ENCODE peak calls at places on chromosomes 13 and 19, in seven cellular contexts. H is activated naive CD8-positive, alpha-beta T cell treated with anti-CD3 and anti-CD28 coated beads for 36 hours; I is AG10803; E is stimulated activated CD8-positive, alpha-beta memory T cell treated with anti-CD3 and anti-CD28 coated beads, Interleukin-4, amount 100 ng/mL, for 1 hour; C is thoracic aorta; Z is progenitor cell of endocrine pancreas; A is EH. N is an unnamed sample.

GRCh38 chr13:96817336-96817941 is 176.8 kb downstream of the OXGR1 start:
- DNase-seq in H (no peak), I (peak), E (no peak), C (no peak), Z (no peak), A (no peak), N (no peak)

GRCh38 chr13:95356916-95357315 is 55.7 kb upstream of the ABCC4 start:
- DNase-seq in H (no peak), I (no peak), E (no peak), C (no peak), Z (no peak), A (no peak), N (no peak)

GRCh38 chr13:58999851-59000250 is 1163.9 kb downstream of the DIAPH3 start:
- DNase-seq in H (no peak), I (no peak), E (no peak), C (no peak), Z (no peak), A (no peak), N (no peak)

GRCh38 chr19:43675269-43675879 is 5.4 kb upstream of the PLAUR start:
- DNase-seq in H (no peak), I (peak), E (no peak), C (no peak), Z (no peak), A (peak), N (no peak)

GRCh38 chr19:1977116-1977515 is 36.1 kb downstream of the CSNK1G2 start:
- DNase-seq in H (no peak), I (no peak), E (no peak), C (no peak), Z (no peak), A (no peak), N (no peak)

GRCh38 chr19:41708481-41708880 is at the start of gene CEACAM5:
- DNase-seq in H (no peak), I (no peak), E (no peak), C (no peak), Z (no peak), A (no peak), N (no peak)

GRCh38 chr19:45507864-45508680 is 793 bp downstream of the VASP start:
- DNase-seq in H (peak), I (no peak), E (no peak), C (no peak), Z (peak), A (peak), N (no peak)

GRCh38 chr19:29671393-29672076 is 6.3 kb downstream of the PLEKHF1 start:
- DNase-seq in H (peak), I (no peak), E (peak), C (peak), Z (no peak), A (no peak), N (no peak)

GRCh38 chr19:23817519-23817918 is 58.8 kb upstream of the ZNF681 start:
- DNase-seq in H (peak), I (no peak), E (no peak), C (no peak), Z (no peak), A (peak), N (no peak)

GRCh38 chr19:17655751-17656480 is 32.2 kb downstream of the UNC13A start:
- DNase-seq in H (no peak), I (no peak), E (no peak), C (no peak), Z (no peak), A (no peak), N (no peak)

GRCh38 chr19:20235156-20235555 is 68.1 kb downstream of the ZNF486 start:
- DNase-seq in H (no peak), I (no peak), E (no peak), C (no peak), Z (no peak), A (no peak), N (no peak)

GRCh38 chr13:19604306-19604705 is 29.2 kb upstream of the MPHOSPH8 start:
- DNase-seq in H (no peak), I (no peak), E (no peak), C (no peak), Z (no peak), A (no peak), N (no peak)

GRCh38 chr13:112712451-112712881 is 22.6 kb downstream of the ATP11A start:
- DNase-seq in H (no peak), I (no peak), E (no peak), C (no peak), Z (no peak), A (no peak), N (no peak)

GRCh38 chr19:13877303-13877702 is 369 bp downstream of the NANOS3 start:
- DNase-seq in H (no peak), I (no peak), E (no peak), C (no peak), Z (no peak), A (no peak), N (no peak)

GRCh38 chr19:52673014-52673413 is 34.9 kb upstream of the ZNF83 start:
- DNase-seq in H (no peak), I (peak), E (no peak), C (no peak), Z (no peak), A (peak), N (no peak)

GRCh38 chr19:38068851-38069250 is 155.2 kb downstream of the DPF1 start:
- DNase-seq in H (no peak), I (no peak), E (no peak), C (no peak), Z (no peak), A (no peak), N (no peak)

GRCh38 chr13:111319998-111320911 is at the start of gene TEX29:
- DNase-seq in H (no peak), I (no peak), E (no peak), C (no peak), Z (no peak), A (no peak), N (no peak)

GRCh38 chr13:33116321-33117010 is 100.2 kb downstream of the KL start:
- DNase-seq in H (no peak), I (no peak), E (no peak), C (no peak), Z (no peak), A (no peak), N (no peak)

GRCh38 chr13:29934531-29935308 is 84.3 kb upstream of the UBL3 start:
- DNase-seq in H (peak), I (no peak), E (no peak), C (no peak), Z (no peak), A (no peak), N (no peak)

GRCh38 chr19:53908933-53909415 is at the start of gene CACNG7:
- DNase-seq in H (no peak), I (no peak), E (no peak), C (no peak), Z (no peak), A (no peak), N (no peak)